ENCODE peak calls at places on chromosomes 11 and 22, in four cellular contexts. V is CD8-positive, alpha-beta T cell; H is amniotic stem cell; M is SIG-M5. C is an unnamed sample.

GRCh38 chr11:112042161-112042960 is 17.2 kb downstream of the DLAT start:
- DNase-seq in V (no peak), M (no peak), H (no peak), C (no peak)

GRCh38 chr11:115500547-115501503 is 3.4 kb downstream of the CADM1 start:
- DNase-seq in M (no peak), V (no peak), H (no peak), C (no peak)

GRCh38 chr11:117200813-117201515 is 1.8 kb downstream of the TAGLN start:
- DNase-seq in H (no peak), V (no peak), M (no peak), C (no peak)

GRCh38 chr11:20647976-20648565 is 21.3 kb upstream of the NELL1 start:
- DNase-seq in M (no peak), H (peak), V (no peak), C (no peak)

GRCh38 chr11:8573750-8574149 is 20.3 kb downstream of the STK33 start:
- DNase-seq in H (no peak), M (no peak), V (no peak), C (no peak)

GRCh38 chr11:46659908-46660307 is 40.5 kb downstream of the ARHGAP1 start:
- DNase-seq in M (peak), H (no peak), V (no peak), C (no peak)

GRCh38 chr11:3220101-3220500 is 1.5 kb upstream of the MRGPRG start:
- DNase-seq in V (no peak), M (no peak), H (no peak), C (no peak)

GRCh38 chr22:21103633-21104032 is 57.9 kb downstream of the LRRC74B start:
- DNase-seq in M (no peak), V (no peak), H (no peak), C (no peak)

GRCh38 chr11:64511966-64512365 is 79.1 kb upstream of the SLC22A12 start:
- DNase-seq in V (no peak), H (no peak), M (no peak), C (no peak)

GRCh38 chr11:36363361-36364272 is 67.5 kb downstream of the PRR5L start:
- DNase-seq in V (no peak), M (no peak), H (no peak), C (no peak)

GRCh38 chr11:82533628-82534353 is 199.9 kb downstream of the FAM181B start:
- DNase-seq in H (no peak), V (no peak), M (no peak), C (no peak)

GRCh38 chr22:42313804-42314581 is 43.5 kb upstream of the TCF20 start:
- DNase-seq in M (no peak), V (peak), H (no peak), C (peak)